ENCODE peak calls at places on chromosome 22, in ten cellular contexts. One of them, this sample, is unnamed.

GRCh38 chr22:29315286-29316195 is at the start of gene RASL10A:
- DNase-seq in hippocampal formation: no peak
- DNase-seq in non-pigmented ciliary epithelial cell: no peak
- DNase-seq in iPS DF 19.7: no peak
- DNase-seq in nephron progenitor cell: peak; percentile 57
- DNase-seq in neural progenitor cell: peak; percentile 69
- DNase-seq in Calu3: no peak
- DNase-seq in ACHN: no peak
- DNase-seq in stimulated activated CD4-positive, alpha-beta T cell treated with anti-CD3 and anti-CD28 coated beads, TNF-alpha, amount 100 ng/mL, for 24 hours: no peak
- DNase-seq in M059J: no peak
- DNase-seq in this sample: no peak

GRCh38 chr22:49622241-49623105 is 205.2 kb downstream of the BRD1 start:
- DNase-seq in hippocampal formation: no peak
- DNase-seq in non-pigmented ciliary epithelial cell: no peak
- DNase-seq in iPS DF 19.7: no peak
- DNase-seq in nephron progenitor cell: no peak
- DNase-seq in neural progenitor cell: no peak
- DNase-seq in Calu3: no peak
- DNase-seq in ACHN: no peak
- DNase-seq in stimulated activated CD4-positive, alpha-beta T cell treated with anti-CD3 and anti-CD28 coated beads, TNF-alpha, amount 100 ng/mL, for 24 hours: no peak
- DNase-seq in M059J: no peak
- DNase-seq in this sample: no peak

GRCh38 chr22:30591191-30591587 is 521 bp downstream of the PES1 start:
- DNase-seq in hippocampal formation: no peak
- DNase-seq in non-pigmented ciliary epithelial cell: no peak
- DNase-seq in iPS DF 19.7: no peak
- DNase-seq in nephron progenitor cell: no peak
- DNase-seq in neural progenitor cell: no peak
- DNase-seq in Calu3: no peak
- DNase-seq in ACHN: peak; percentile 11
- DNase-seq in stimulated activated CD4-positive, alpha-beta T cell treated with anti-CD3 and anti-CD28 coated beads, TNF-alpha, amount 100 ng/mL, for 24 hours: no peak
- DNase-seq in M059J: peak; percentile 19
- DNase-seq in this sample: no peak

GRCh38 chr22:50276143-50276542 is 6.0 kb upstream of the MAPK11 start:
- DNase-seq in hippocampal formation: peak; percentile 92
- DNase-seq in non-pigmented ciliary epithelial cell: no peak
- DNase-seq in iPS DF 19.7: no peak
- DNase-seq in nephron progenitor cell: no peak
- DNase-seq in neural progenitor cell: no peak
- DNase-seq in Calu3: peak; percentile 52
- DNase-seq in ACHN: peak; percentile 37
- DNase-seq in stimulated activated CD4-positive, alpha-beta T cell treated with anti-CD3 and anti-CD28 coated beads, TNF-alpha, amount 100 ng/mL, for 24 hours: no peak
- DNase-seq in M059J: no peak
- DNase-seq in this sample: no peak

GRCh38 chr22:27705391-27706080 is 96.0 kb downstream of the MN1 start:
- DNase-seq in hippocampal formation: no peak
- DNase-seq in non-pigmented ciliary epithelial cell: no peak
- DNase-seq in iPS DF 19.7: no peak
- DNase-seq in nephron progenitor cell: no peak
- DNase-seq in neural progenitor cell: no peak
- DNase-seq in Calu3: no peak
- DNase-seq in ACHN: no peak
- DNase-seq in stimulated activated CD4-positive, alpha-beta T cell treated with anti-CD3 and anti-CD28 coated beads, TNF-alpha, amount 100 ng/mL, for 24 hours: no peak
- DNase-seq in M059J: no peak
- DNase-seq in this sample: no peak

GRCh38 chr22:33513388-33514336 is 406.6 kb downstream of the LARGE1 start:
- DNase-seq in hippocampal formation: no peak
- DNase-seq in non-pigmented ciliary epithelial cell: no peak
- DNase-seq in iPS DF 19.7: no peak
- DNase-seq in nephron progenitor cell: no peak
- DNase-seq in neural progenitor cell: no peak
- DNase-seq in Calu3: no peak
- DNase-seq in ACHN: no peak
- DNase-seq in stimulated activated CD4-positive, alpha-beta T cell treated with anti-CD3 and anti-CD28 coated beads, TNF-alpha, amount 100 ng/mL, for 24 hours: no peak
- DNase-seq in M059J: no peak
- DNase-seq in this sample: no peak

GRCh38 chr22:24506802-24507438 is 11.8 kb downstream of the UPB1 start:
- DNase-seq in hippocampal formation: no peak
- DNase-seq in non-pigmented ciliary epithelial cell: no peak
- DNase-seq in iPS DF 19.7: no peak
- DNase-seq in nephron progenitor cell: no peak
- DNase-seq in neural progenitor cell: no peak
- DNase-seq in Calu3: peak; percentile 13
- DNase-seq in ACHN: no peak
- DNase-seq in stimulated activated CD4-positive, alpha-beta T cell treated with anti-CD3 and anti-CD28 coated beads, TNF-alpha, amount 100 ng/mL, for 24 hours: no peak
- DNase-seq in M059J: peak; percentile 73
- DNase-seq in this sample: peak; percentile 28

GRCh38 chr22:31818481-31819392 is 64.9 kb downstream of the DEPDC5 start:
- DNase-seq in hippocampal formation: no peak
- DNase-seq in non-pigmented ciliary epithelial cell: no peak
- DNase-seq in iPS DF 19.7: no peak
- DNase-seq in nephron progenitor cell: no peak
- DNase-seq in neural progenitor cell: peak; percentile 15
- DNase-seq in Calu3: no peak
- DNase-seq in ACHN: peak; percentile 46
- DNase-seq in stimulated activated CD4-positive, alpha-beta T cell treated with anti-CD3 and anti-CD28 coated beads, TNF-alpha, amount 100 ng/mL, for 24 hours: no peak
- DNase-seq in M059J: peak; percentile 87
- DNase-seq in this sample: peak; percentile 43

GRCh38 chr22:24424001-24424900 is 3.1 kb upstream of the ADORA2A start:
- DNase-seq in hippocampal formation: no peak
- DNase-seq in non-pigmented ciliary epithelial cell: no peak
- DNase-seq in iPS DF 19.7: no peak
- DNase-seq in nephron progenitor cell: peak; percentile 50
- DNase-seq in neural progenitor cell: peak; percentile 67
- DNase-seq in Calu3: no peak
- DNase-seq in ACHN: no peak
- DNase-seq in stimulated activated CD4-positive, alpha-beta T cell treated with anti-CD3 and anti-CD28 coated beads, TNF-alpha, amount 100 ng/mL, for 24 hours: peak; percentile 28
- DNase-seq in M059J: no peak
- DNase-seq in this sample: no peak

GRCh38 chr22:36194971-36195370 is 6.6 kb downstream of the APOL4 start:
- DNase-seq in hippocampal formation: no peak
- DNase-seq in non-pigmented ciliary epithelial cell: no peak
- DNase-seq in iPS DF 19.7: no peak
- DNase-seq in nephron progenitor cell: peak; percentile 48
- DNase-seq in neural progenitor cell: peak; percentile 83
- DNase-seq in Calu3: peak; percentile 63
- DNase-seq in ACHN: peak; percentile 67
- DNase-seq in stimulated activated CD4-positive, alpha-beta T cell treated with anti-CD3 and anti-CD28 coated beads, TNF-alpha, amount 100 ng/mL, for 24 hours: peak; percentile 11
- DNase-seq in M059J: peak; percentile 54
- DNase-seq in this sample: peak; percentile 54

GRCh38 chr22:27533105-27533504 is 268.5 kb downstream of the MN1 start:
- DNase-seq in hippocampal formation: no peak
- DNase-seq in non-pigmented ciliary epithelial cell: no peak
- DNase-seq in iPS DF 19.7: no peak
- DNase-seq in nephron progenitor cell: no peak
- DNase-seq in neural progenitor cell: no peak
- DNase-seq in Calu3: no peak
- DNase-seq in ACHN: no peak
- DNase-seq in stimulated activated CD4-positive, alpha-beta T cell treated with anti-CD3 and anti-CD28 coated beads, TNF-alpha, amount 100 ng/mL, for 24 hours: no peak
- DNase-seq in M059J: no peak
- DNase-seq in this sample: no peak

GRCh38 chr22:33381531-33382406 is 323.6 kb upstream of the SYN3 start:
- DNase-seq in hippocampal formation: no peak
- DNase-seq in non-pigmented ciliary epithelial cell: no peak
- DNase-seq in iPS DF 19.7: no peak
- DNase-seq in nephron progenitor cell: no peak
- DNase-seq in neural progenitor cell: no peak
- DNase-seq in Calu3: no peak
- DNase-seq in ACHN: no peak
- DNase-seq in stimulated activated CD4-positive, alpha-beta T cell treated with anti-CD3 and anti-CD28 coated beads, TNF-alpha, amount 100 ng/mL, for 24 hours: no peak
- DNase-seq in M059J: no peak
- DNase-seq in this sample: no peak

GRCh38 chr22:31286360-31287255 is 5.7 kb downstream of the PIK3IP1 start:
- DNase-seq in hippocampal formation: no peak
- DNase-seq in non-pigmented ciliary epithelial cell: no peak
- DNase-seq in iPS DF 19.7: no peak
- DNase-seq in nephron progenitor cell: no peak
- DNase-seq in neural progenitor cell: no peak
- DNase-seq in Calu3: no peak
- DNase-seq in ACHN: no peak
- DNase-seq in stimulated activated CD4-positive, alpha-beta T cell treated with anti-CD3 and anti-CD28 coated beads, TNF-alpha, amount 100 ng/mL, for 24 hours: no peak
- DNase-seq in M059J: no peak
- DNase-seq in this sample: no peak

GRCh38 chr22:41366323-41367014 is 15.3 kb upstream of the TEF start:
- DNase-seq in hippocampal formation: no peak
- DNase-seq in non-pigmented ciliary epithelial cell: no peak
- DNase-seq in iPS DF 19.7: no peak
- DNase-seq in nephron progenitor cell: no peak
- DNase-seq in neural progenitor cell: no peak
- DNase-seq in Calu3: no peak
- DNase-seq in ACHN: no peak
- DNase-seq in stimulated activated CD4-positive, alpha-beta T cell treated with anti-CD3 and anti-CD28 coated beads, TNF-alpha, amount 100 ng/mL, for 24 hours: no peak
- DNase-seq in M059J: no peak
- DNase-seq in this sample: no peak

GRCh38 chr22:31872209-31872608 is 72.1 kb upstream of the YWHAH start:
- DNase-seq in hippocampal formation: no peak
- DNase-seq in non-pigmented ciliary epithelial cell: no peak
- DNase-seq in iPS DF 19.7: no peak
- DNase-seq in nephron progenitor cell: no peak
- DNase-seq in neural progenitor cell: peak; percentile 23
- DNase-seq in Calu3: peak; percentile 2
- DNase-seq in ACHN: peak; percentile 2
- DNase-seq in stimulated activated CD4-positive, alpha-beta T cell treated with anti-CD3 and anti-CD28 coated beads, TNF-alpha, amount 100 ng/mL, for 24 hours: no peak
- DNase-seq in M059J: no peak
- DNase-seq in this sample: no peak

GRCh38 chr22:32615874-32616564 is 141.4 kb downstream of the FBXO7 start:
- DNase-seq in hippocampal formation: no peak
- DNase-seq in non-pigmented ciliary epithelial cell: no peak
- DNase-seq in iPS DF 19.7: peak; percentile 28
- DNase-seq in nephron progenitor cell: peak; percentile 20
- DNase-seq in neural progenitor cell: peak; percentile 34
- DNase-seq in Calu3: no peak
- DNase-seq in ACHN: no peak
- DNase-seq in stimulated activated CD4-positive, alpha-beta T cell treated with anti-CD3 and anti-CD28 coated beads, TNF-alpha, amount 100 ng/mL, for 24 hours: no peak
- DNase-seq in M059J: no peak
- DNase-seq in this sample: no peak